ENCODE peak calls at places on chromosomes 12 and 14, in eight cellular contexts. One of them, this sample, is unnamed.

GRCh38 chr12:50059440-50060119 is 2.2 kb downstream of the ASIC1 start:
- DNase-seq in AG20443: no peak
- DNase-seq in cardiac muscle cell: no peak
- DNase-seq in right lobe of liver: no peak
- DNase-seq in activated gamma-delta T cell treated with anti-CD3 and anti-CD28 coated beads, Interleukin-2, amount 50 U/mL, for 16 hours: peak
- DNase-seq in type B pancreatic cell: no peak
- DNase-seq in adipocyte: no peak
- DNase-seq in NCI-H1436: no peak
- DNase-seq in this sample: no peak

GRCh38 chr14:68513137-68513536 is 279.7 kb downstream of the ZFP36L1 start:
- DNase-seq in type B pancreatic cell: peak
- DNase-seq in cardiac muscle cell: no peak
- DNase-seq in AG20443: no peak
- DNase-seq in adipocyte: no peak
- DNase-seq in activated gamma-delta T cell treated with anti-CD3 and anti-CD28 coated beads, Interleukin-2, amount 50 U/mL, for 16 hours: no peak
- DNase-seq in right lobe of liver: no peak
- DNase-seq in NCI-H1436: no peak
- DNase-seq in this sample: no peak

GRCh38 chr12:7017870-7018349 is 366 bp downstream of the LPCAT3 start:
- DNase-seq in type B pancreatic cell: no peak
- DNase-seq in right lobe of liver: no peak
- DNase-seq in activated gamma-delta T cell treated with anti-CD3 and anti-CD28 coated beads, Interleukin-2, amount 50 U/mL, for 16 hours: peak
- DNase-seq in adipocyte: peak
- DNase-seq in cardiac muscle cell: no peak
- DNase-seq in NCI-H1436: peak
- DNase-seq in AG20443: no peak
- DNase-seq in this sample: no peak

GRCh38 chr14:104923596-104924420 is 871 bp upstream of the PLD4 start:
- DNase-seq in activated gamma-delta T cell treated with anti-CD3 and anti-CD28 coated beads, Interleukin-2, amount 50 U/mL, for 16 hours: no peak
- DNase-seq in right lobe of liver: no peak
- DNase-seq in cardiac muscle cell: no peak
- DNase-seq in adipocyte: no peak
- DNase-seq in type B pancreatic cell: no peak
- DNase-seq in NCI-H1436: no peak
- DNase-seq in AG20443: no peak
- DNase-seq in this sample: no peak

GRCh38 chr12:121989266-121989950 is 32.3 kb upstream of the BCL7A start:
- DNase-seq in right lobe of liver: no peak
- DNase-seq in type B pancreatic cell: no peak
- DNase-seq in adipocyte: no peak
- DNase-seq in activated gamma-delta T cell treated with anti-CD3 and anti-CD28 coated beads, Interleukin-2, amount 50 U/mL, for 16 hours: no peak
- DNase-seq in AG20443: no peak
- DNase-seq in cardiac muscle cell: no peak
- DNase-seq in NCI-H1436: peak
- DNase-seq in this sample: no peak

GRCh38 chr12:93181396-93181965 is 196.2 kb upstream of the NUDT4 start:
- DNase-seq in activated gamma-delta T cell treated with anti-CD3 and anti-CD28 coated beads, Interleukin-2, amount 50 U/mL, for 16 hours: no peak
- DNase-seq in AG20443: no peak
- DNase-seq in right lobe of liver: no peak
- DNase-seq in adipocyte: no peak
- DNase-seq in cardiac muscle cell: no peak
- DNase-seq in NCI-H1436: no peak
- DNase-seq in type B pancreatic cell: no peak
- DNase-seq in this sample: peak

GRCh38 chr14:23578560-23579310 is at the start of gene JPH4:
- DNase-seq in right lobe of liver: no peak
- DNase-seq in AG20443: no peak
- DNase-seq in type B pancreatic cell: peak
- DNase-seq in activated gamma-delta T cell treated with anti-CD3 and anti-CD28 coated beads, Interleukin-2, amount 50 U/mL, for 16 hours: no peak
- DNase-seq in cardiac muscle cell: no peak
- DNase-seq in adipocyte: no peak
- DNase-seq in NCI-H1436: peak
- DNase-seq in this sample: no peak

GRCh38 chr12:126926023-126926600 is 1340.9 kb upstream of the TMEM132C start:
- DNase-seq in NCI-H1436: no peak
- DNase-seq in AG20443: no peak
- DNase-seq in type B pancreatic cell: no peak
- DNase-seq in right lobe of liver: no peak
- DNase-seq in activated gamma-delta T cell treated with anti-CD3 and anti-CD28 coated beads, Interleukin-2, amount 50 U/mL, for 16 hours: no peak
- DNase-seq in cardiac muscle cell: no peak
- DNase-seq in adipocyte: peak
- DNase-seq in this sample: peak

GRCh38 chr12:20695232-20695631 is at the start of gene SLCO1C1:
- DNase-seq in NCI-H1436: no peak
- DNase-seq in right lobe of liver: no peak
- DNase-seq in type B pancreatic cell: no peak
- DNase-seq in cardiac muscle cell: no peak
- DNase-seq in adipocyte: no peak
- DNase-seq in AG20443: no peak
- DNase-seq in activated gamma-delta T cell treated with anti-CD3 and anti-CD28 coated beads, Interleukin-2, amount 50 U/mL, for 16 hours: no peak
- DNase-seq in this sample: no peak

GRCh38 chr12:6383572-6384498 is at the start of gene LTBR:
- DNase-seq in AG20443: peak
- DNase-seq in NCI-H1436: no peak
- DNase-seq in type B pancreatic cell: no peak
- DNase-seq in right lobe of liver: peak
- DNase-seq in cardiac muscle cell: peak
- DNase-seq in adipocyte: peak
- DNase-seq in activated gamma-delta T cell treated with anti-CD3 and anti-CD28 coated beads, Interleukin-2, amount 50 U/mL, for 16 hours: no peak
- DNase-seq in this sample: peak

GRCh38 chr14:103916636-103917262 is 11.5 kb upstream of the TDRD9 start:
- DNase-seq in AG20443: no peak
- DNase-seq in cardiac muscle cell: no peak
- DNase-seq in NCI-H1436: no peak
- DNase-seq in type B pancreatic cell: no peak
- DNase-seq in adipocyte: no peak
- DNase-seq in right lobe of liver: no peak
- DNase-seq in activated gamma-delta T cell treated with anti-CD3 and anti-CD28 coated beads, Interleukin-2, amount 50 U/mL, for 16 hours: no peak
- DNase-seq in this sample: peak

GRCh38 chr14:90409209-90409730 is 12.4 kb downstream of the CALM1 start:
- DNase-seq in type B pancreatic cell: no peak
- DNase-seq in activated gamma-delta T cell treated with anti-CD3 and anti-CD28 coated beads, Interleukin-2, amount 50 U/mL, for 16 hours: no peak
- DNase-seq in AG20443: peak
- DNase-seq in cardiac muscle cell: peak
- DNase-seq in NCI-H1436: no peak
- DNase-seq in adipocyte: peak
- DNase-seq in right lobe of liver: no peak
- DNase-seq in this sample: peak

GRCh38 chr12:47741340-47741703 is 16.0 kb upstream of the ENDOU start:
- DNase-seq in type B pancreatic cell: no peak
- DNase-seq in NCI-H1436: peak
- DNase-seq in AG20443: no peak
- DNase-seq in adipocyte: peak
- DNase-seq in cardiac muscle cell: peak
- DNase-seq in activated gamma-delta T cell treated with anti-CD3 and anti-CD28 coated beads, Interleukin-2, amount 50 U/mL, for 16 hours: peak
- DNase-seq in right lobe of liver: peak
- DNase-seq in this sample: no peak

GRCh38 chr12:116726749-116727148 is 11.1 kb downstream of the SPRING1 start:
- DNase-seq in AG20443: no peak
- DNase-seq in adipocyte: no peak
- DNase-seq in NCI-H1436: no peak
- DNase-seq in activated gamma-delta T cell treated with anti-CD3 and anti-CD28 coated beads, Interleukin-2, amount 50 U/mL, for 16 hours: no peak
- DNase-seq in cardiac muscle cell: peak
- DNase-seq in right lobe of liver: no peak
- DNase-seq in type B pancreatic cell: no peak
- DNase-seq in this sample: no peak

GRCh38 chr12:76462668-76463224 is 96.8 kb downstream of the OSBPL8 start:
- DNase-seq in NCI-H1436: no peak
- DNase-seq in type B pancreatic cell: no peak
- DNase-seq in AG20443: no peak
- DNase-seq in activated gamma-delta T cell treated with anti-CD3 and anti-CD28 coated beads, Interleukin-2, amount 50 U/mL, for 16 hours: no peak
- DNase-seq in cardiac muscle cell: no peak
- DNase-seq in adipocyte: no peak
- DNase-seq in right lobe of liver: no peak
- DNase-seq in this sample: peak

GRCh38 chr12:97288526-97288925 is 174.1 kb upstream of the RMST start:
- DNase-seq in activated gamma-delta T cell treated with anti-CD3 and anti-CD28 coated beads, Interleukin-2, amount 50 U/mL, for 16 hours: no peak
- DNase-seq in cardiac muscle cell: no peak
- DNase-seq in NCI-H1436: no peak
- DNase-seq in adipocyte: no peak
- DNase-seq in type B pancreatic cell: no peak
- DNase-seq in AG20443: no peak
- DNase-seq in right lobe of liver: no peak
- DNase-seq in this sample: no peak

GRCh38 chr14:87334997-87335675 is 657.8 kb downstream of the GALC start:
- DNase-seq in activated gamma-delta T cell treated with anti-CD3 and anti-CD28 coated beads, Interleukin-2, amount 50 U/mL, for 16 hours: no peak
- DNase-seq in type B pancreatic cell: no peak
- DNase-seq in adipocyte: no peak
- DNase-seq in right lobe of liver: no peak
- DNase-seq in AG20443: peak
- DNase-seq in NCI-H1436: no peak
- DNase-seq in cardiac muscle cell: no peak
- DNase-seq in this sample: peak

GRCh38 chr14:104598461-104599273 is 5.9 kb downstream of the TMEM179 start:
- DNase-seq in right lobe of liver: no peak
- DNase-seq in type B pancreatic cell: no peak
- DNase-seq in adipocyte: no peak
- DNase-seq in NCI-H1436: no peak
- DNase-seq in activated gamma-delta T cell treated with anti-CD3 and anti-CD28 coated beads, Interleukin-2, amount 50 U/mL, for 16 hours: no peak
- DNase-seq in AG20443: no peak
- DNase-seq in cardiac muscle cell: no peak
- DNase-seq in this sample: no peak

GRCh38 chr12:9244894-9245293 is 36.7 kb upstream of the PZP start:
- DNase-seq in cardiac muscle cell: no peak
- DNase-seq in NCI-H1436: no peak
- DNase-seq in AG20443: no peak
- DNase-seq in right lobe of liver: peak
- DNase-seq in type B pancreatic cell: no peak
- DNase-seq in adipocyte: no peak
- DNase-seq in activated gamma-delta T cell treated with anti-CD3 and anti-CD28 coated beads, Interleukin-2, amount 50 U/mL, for 16 hours: peak
- DNase-seq in this sample: no peak

GRCh38 chr12:25702553-25702952 is 149.5 kb upstream of the LMNTD1 start:
- DNase-seq in AG20443: no peak
- DNase-seq in activated gamma-delta T cell treated with anti-CD3 and anti-CD28 coated beads, Interleukin-2, amount 50 U/mL, for 16 hours: no peak
- DNase-seq in cardiac muscle cell: no peak
- DNase-seq in right lobe of liver: no peak
- DNase-seq in NCI-H1436: no peak
- DNase-seq in type B pancreatic cell: no peak
- DNase-seq in adipocyte: no peak
- DNase-seq in this sample: no peak

GRCh38 chr12:2374092-2374740 is 321.4 kb downstream of the CACNA1C start:
- DNase-seq in AG20443: peak
- DNase-seq in activated gamma-delta T cell treated with anti-CD3 and anti-CD28 coated beads, Interleukin-2, amount 50 U/mL, for 16 hours: no peak
- DNase-seq in NCI-H1436: no peak
- DNase-seq in cardiac muscle cell: no peak
- DNase-seq in type B pancreatic cell: no peak
- DNase-seq in adipocyte: peak
- DNase-seq in right lobe of liver: no peak
- DNase-seq in this sample: no peak

GRCh38 chr12:75959506-75959905 is 72.1 kb downstream of the PHLDA1 start:
- DNase-seq in activated gamma-delta T cell treated with anti-CD3 and anti-CD28 coated beads, Interleukin-2, amount 50 U/mL, for 16 hours: no peak
- DNase-seq in right lobe of liver: no peak
- DNase-seq in AG20443: peak
- DNase-seq in NCI-H1436: no peak
- DNase-seq in adipocyte: no peak
- DNase-seq in cardiac muscle cell: no peak
- DNase-seq in type B pancreatic cell: no peak
- DNase-seq in this sample: no peak

GRCh38 chr12:24901975-24902461 is 46.9 kb downstream of the BCAT1 start:
- DNase-seq in AG20443: no peak
- DNase-seq in cardiac muscle cell: no peak
- DNase-seq in type B pancreatic cell: no peak
- DNase-seq in right lobe of liver: no peak
- DNase-seq in activated gamma-delta T cell treated with anti-CD3 and anti-CD28 coated beads, Interleukin-2, amount 50 U/mL, for 16 hours: no peak
- DNase-seq in NCI-H1436: no peak
- DNase-seq in adipocyte: no peak
- DNase-seq in this sample: no peak

This sample was measured in fibroblast of the aortic adventitia.